ENCODE peak calls at places on chromosomes 4 and X, in nine cellular contexts. W, Y, F, J, D, H, O, E and M are unnamed samples. For H3K4me1, the result is how much of the 10 kb centered on the place peaks cover.

GRCh38 chrX:115419094-115419493 is 129.6 kb downstream of the LUZP4 start:
- DNase-seq in W (no peak), Y (no peak), F (no peak), J (no peak), D (no peak), H (no peak), O (no peak), E (no peak), M (no peak)

GRCh38 chrX:78997870-78998558 is 52.8 kb downstream of the P2RY10 start:
- DNase-seq in W (no peak), Y (no peak), F (no peak), J (no peak), D (no peak), H (no peak), O (no peak), E (no peak), M (peak)

GRCh38 chr4:3364634-3365314 is 72.0 kb downstream of the RGS12 start:
- DNase-seq in W (no peak), Y (no peak), F (no peak), J (peak), D (no peak), H (no peak), O (no peak), E (no peak), M (no peak)

GRCh38 chr4:3145251-3145908 is 70.9 kb downstream of the HTT start:
- DNase-seq in W (no peak), Y (no peak), F (no peak), J (no peak), D (peak), H (no peak), O (no peak), E (no peak), M (no peak)

GRCh38 chr4:156362581-156362980 is 408.9 kb upstream of the CTSO start:
- DNase-seq in W (no peak), Y (no peak), F (no peak), J (no peak), D (no peak), H (no peak), O (no peak), E (no peak), M (no peak)

GRCh38 chr4:154622598-154622997 is 10.1 kb upstream of the FGG start:
- DNase-seq in W (no peak), Y (peak), F (no peak), J (no peak), D (peak), H (peak), O (no peak), E (peak), M (peak)

GRCh38 chr4:132956951-132957350 is 192.1 kb upstream of the PCDH10 start:
- DNase-seq in W (no peak), Y (no peak), F (no peak), J (no peak), D (no peak), H (no peak), O (no peak), E (no peak), M (no peak)

GRCh38 chrX:74800062-74800461 is 125.2 kb downstream of the NEXMIF start:
- DNase-seq in W (no peak), Y (no peak), F (no peak), J (no peak), D (no peak), H (no peak), O (no peak), E (no peak), M (no peak)

GRCh38 chr4:127006509-127006908 is 626.2 kb upstream of the INTU start:
- DNase-seq in W (no peak), Y (no peak), F (no peak), J (no peak), D (no peak), H (no peak), O (no peak), E (no peak), M (no peak)

GRCh38 chrX:140933874-140934655 is 68.3 kb upstream of the SPANXB1 start:
- DNase-seq in W (no peak), Y (no peak), F (no peak), J (no peak), D (no peak), H (no peak), O (no peak), E (no peak), M (no peak)

GRCh38 chrX:2878563-2878962 is 49.8 kb downstream of the GYG2 start:
- DNase-seq in W (no peak), Y (no peak), F (no peak), J (no peak), D (no peak), H (no peak), O (no peak), E (no peak), M (no peak)

GRCh38 chr4:61992351-61992750 is 792.2 kb downstream of the ADGRL3 start:
- DNase-seq in W (no peak), Y (no peak), F (no peak), J (no peak), D (no peak), H (no peak), O (no peak), E (no peak), M (peak)

GRCh38 chr4:74873545-74874295 is 59.2 kb upstream of the PARM1 start:
- DNase-seq in W (no peak), Y (no peak), F (peak), J (no peak), D (no peak), H (no peak), O (peak), E (no peak), M (no peak)

GRCh38 chr4:76305971-76306881 is at the start of gene STBD1:
- DNase-seq in W (peak), Y (peak), F (peak), J (peak), D (peak), H (peak), O (peak), E (peak), M (peak)

GRCh38 chrX:71292669-71293379 is 8.7 kb upstream of the ITGB1BP2 start:
- DNase-seq in W (no peak), Y (no peak), F (no peak), J (no peak), D (no peak), H (no peak), O (no peak), E (no peak), M (no peak)

GRCh38 chr4:72828864-72829263 is 240.7 kb downstream of the COX18 start:
- DNase-seq in W (no peak), Y (no peak), F (no peak), J (no peak), D (no peak), H (no peak), O (no peak), E (no peak), M (no peak)

GRCh38 chr4:182823576-182823975 is 93.6 kb downstream of the DCTD start:
- DNase-seq in W (no peak), Y (no peak), F (no peak), J (no peak), D (no peak), H (no peak), O (no peak), E (no peak), M (no peak)

GRCh38 chr4:84956014-84956413 is 10.5 kb downstream of the WDFY3 start:
- DNase-seq in W (no peak), Y (no peak), F (no peak), J (no peak), D (no peak), H (no peak), O (no peak), E (no peak), M (no peak)

GRCh38 chr4:138611017-138611416 is 368.9 kb upstream of the SLC7A11 start:
- DNase-seq in W (no peak), Y (no peak), F (no peak), J (no peak), D (no peak), H (no peak), O (no peak), E (no peak), M (no peak)

GRCh38 chr4:77100234-77100633 is 24.4 kb upstream of the CCNI start:
- DNase-seq in W (no peak), Y (no peak), F (no peak), J (no peak), D (peak), H (no peak), O (no peak), E (no peak), M (no peak)

GRCh38 chrX:20063153-20063552 is 53.6 kb downstream of the MAP7D2 start:
- DNase-seq in W (no peak), Y (no peak), F (no peak), J (no peak), D (no peak), H (no peak), O (no peak), E (no peak), M (no peak)

GRCh38 chr4:42339935-42340406 is 57.3 kb upstream of the SHISA3 start:
- DNase-seq in W (no peak), Y (no peak), F (no peak), J (no peak), D (peak), H (no peak), O (no peak), E (no peak), M (peak)

GRCh38 chr4:57475424-57475823 is 365.2 kb upstream of the IGFBP7 start:
- DNase-seq in W (no peak), Y (no peak), F (no peak), J (no peak), D (no peak), H (no peak), O (no peak), E (no peak), M (no peak)

GRCh38 chrX:21741378-21741777 is 16.5 kb downstream of the SMPX start:
- DNase-seq in W (no peak), Y (no peak), F (no peak), J (no peak), D (no peak), H (no peak), O (no peak), E (no peak), M (no peak)

GRCh38 chr4:143424276-143424675 is 87.6 kb downstream of the GAB1 start:
- DNase-seq in W (no peak), Y (no peak), F (no peak), J (no peak), D (no peak), H (no peak), O (no peak), E (no peak), M (no peak)

GRCh38 chr4:175424111-175424510 is 388.0 kb downstream of the GPM6A start:
- DNase-seq in W (no peak), Y (no peak), F (no peak), J (no peak), D (no peak), H (no peak), O (no peak), E (no peak), M (no peak)

GRCh38 chr4:128359422-128359821 is 71.8 kb upstream of the PGRMC2 start:
- DNase-seq in W (no peak), Y (no peak), F (no peak), J (no peak), D (no peak), H (no peak), O (no peak), E (no peak), M (no peak)

GRCh38 chrX:13179100-13179499 is 134.7 kb upstream of the FAM9C start:
- DNase-seq in W (no peak), Y (no peak), F (no peak), J (no peak), D (no peak), H (no peak), O (no peak), E (no peak), M (no peak)

GRCh38 chrX:104486691-104487090 is 79.3 kb upstream of the IL1RAPL2 start:
- DNase-seq in W (no peak), Y (no peak), F (no peak), J (no peak), D (no peak), H (no peak), O (no peak), E (no peak), M (no peak)

GRCh38 chr4:94127707-94128328 is 79.8 kb upstream of the SMARCAD1 start:
- DNase-seq in W (no peak), Y (peak), F (no peak), J (no peak), D (peak), H (peak), O (no peak), E (peak), M (peak)

GRCh38 chrX:105758784-105759183 is 63.6 kb upstream of the NRK start:
- DNase-seq in W (no peak), Y (no peak), F (no peak), J (no peak), D (no peak), H (no peak), O (no peak), E (no peak), M (no peak)

GRCh38 chr4:149063007-149063406 is 620.8 kb upstream of the NR3C2 start:
- DNase-seq in W (no peak), Y (no peak), F (no peak), J (no peak), D (no peak), H (no peak), O (no peak), E (no peak), M (no peak)

GRCh38 chrX:14476169-14476568 is 53.2 kb upstream of the GLRA2 start:
- DNase-seq in W (no peak), Y (no peak), F (no peak), J (no peak), D (no peak), H (no peak), O (no peak), E (no peak), M (no peak)

GRCh38 chr4:123638834-123639233 is 242.2 kb downstream of the SPRY1 start:
- DNase-seq in W (no peak), Y (no peak), F (no peak), J (no peak), D (no peak), H (no peak), O (no peak), E (no peak), M (no peak)

GRCh38 chr4:124943938-124944337 is 231.4 kb upstream of the ANKRD50 start:
- DNase-seq in W (no peak), Y (no peak), F (no peak), J (no peak), D (no peak), H (peak), O (no peak), E (no peak), M (peak)

GRCh38 chrX:139204576-139204902 is 326.0 kb upstream of the F9 start:
- DNase-seq in W (no peak), Y (no peak), F (no peak), J (no peak), D (no peak), H (no peak), O (no peak), E (no peak), M (no peak)

DNA sequence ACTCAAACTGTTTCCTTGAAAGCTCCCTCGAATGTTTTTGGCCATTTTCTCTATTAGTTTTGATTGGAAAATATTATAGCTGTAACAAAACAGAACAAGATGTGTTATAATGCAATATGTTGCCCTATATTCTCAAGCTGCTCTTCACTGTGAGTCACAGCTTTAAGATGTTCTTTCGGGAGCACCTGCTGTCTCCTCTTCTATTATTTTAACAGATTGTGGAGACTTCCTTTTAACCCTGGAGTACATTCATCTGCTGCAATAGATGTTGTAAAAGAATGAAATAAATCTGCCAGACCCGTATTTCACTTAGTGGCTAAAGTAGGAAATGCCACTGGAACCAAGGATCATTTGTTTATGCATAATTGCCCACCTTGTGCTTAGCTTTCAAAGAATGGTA is 11.0 kb downstream of the LSM6 start:
- DNase-seq in W (no peak), Y (no peak), F (no peak), J (no peak), D (no peak), H (no peak), O (no peak), E (no peak), M (no peak)
- TF ChIP-seq CTCF in W (no peak), Y (no peak), F (no peak), J (no peak), D (no peak), H (no peak), O (no peak), E (no peak), M (no peak)

GRCh38 chr4:87005690-87006461 is 71.1 kb downstream of the AFF1 start:
- DNase-seq in W (no peak), Y (no peak), F (no peak), J (no peak), D (peak), H (no peak), O (peak), E (no peak), M (peak)

GRCh38 chr4:87005369-87005689 is 70.5 kb downstream of the AFF1 start:
- DNase-seq in W (no peak), Y (no peak), F (no peak), J (no peak), D (no peak), H (no peak), O (no peak), E (no peak), M (no peak)

GRCh38 chr4:87009095-87009648 is 74.4 kb downstream of the AFF1 start:
- DNase-seq in W (no peak), Y (no peak), F (no peak), J (no peak), D (peak), H (no peak), O (peak), E (no peak), M (no peak)

GRCh38 chr4:87006531-87007344 is 71.9 kb downstream of the AFF1 start:
- DNase-seq in W (peak), Y (peak), F (peak), J (peak), D (peak), H (peak), O (peak), E (peak), M (peak)

GRCh38 chr4:87007345-87008181 is 72.8 kb downstream of the AFF1 start:
- DNase-seq in W (peak), Y (no peak), F (peak), J (peak), D (peak), H (no peak), O (peak), E (no peak), M (peak)
- H3K4me1 ChIP-seq in W (under half), Y (under half), F (under half), J (under half), D (under half), H (under half), O (half or more), E (half or more), M (half or more)

GRCh38 chr4:139740531-139741041 is 75.0 kb downstream of the MGST2 start:
- DNase-seq in W (peak), Y (no peak), F (peak), J (peak), D (peak), H (no peak), O (peak), E (peak), M (no peak)
- TF ChIP-seq POLR2AphosphoS5 in W (peak), Y (no peak), F (peak), J (peak), D (no peak), H (no peak), O (peak), E (no peak), M (no peak)

GRCh38 chrX:39477438-39478120 is 620.2 kb downstream of the BCOR start:
- DNase-seq in W (peak), Y (peak), F (peak), J (no peak), D (peak), H (no peak), O (peak), E (no peak), M (peak)
- TF ChIP-seq CTCF in W (no peak), Y (peak), F (no peak), J (no peak), D (no peak), H (no peak), O (no peak), E (peak), M (peak)

DNA sequence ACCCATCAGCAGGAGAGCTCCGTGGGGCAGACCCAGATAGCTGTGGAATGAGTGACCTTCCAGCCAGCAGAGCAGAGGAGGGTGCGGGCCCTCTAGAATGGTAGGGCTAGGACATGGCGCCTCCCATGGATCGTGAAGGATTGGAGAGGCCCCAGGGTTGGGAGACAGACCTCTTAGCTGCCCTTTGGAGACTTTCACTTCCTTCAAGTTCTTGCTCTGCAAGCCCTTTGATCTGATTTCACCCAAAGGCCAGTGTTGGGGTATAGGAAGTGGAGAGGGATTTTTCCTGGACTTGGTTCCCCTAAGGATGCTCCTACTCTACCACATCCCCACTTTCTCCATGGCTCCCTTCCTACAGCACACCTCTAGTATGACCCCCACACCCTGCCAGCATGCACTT is 3.0 kb downstream of the SASH3 start:
- DNase-seq in W (no peak), Y (no peak), F (no peak), J (no peak), D (no peak), H (no peak), O (no peak), E (no peak), M (no peak)
- H3K4me1 ChIP-seq in W (under half), Y (under half), F (under half), J (under half), D (under half), H (under half), O (under half), E (under half), M (under half)

GRCh38 chrX:154349979-154350378 is 24.5 kb downstream of the FLNA start:
- DNase-seq in W (no peak), Y (no peak), F (no peak), J (no peak), D (no peak), H (no peak), O (no peak), E (no peak), M (no peak)
- TF ChIP-seq POLR2AphosphoS5 in W (no peak), Y (no peak), F (no peak), J (peak), D (no peak), H (no peak), O (no peak), E (no peak), M (no peak)

GRCh38 chrX:15594371-15594770 is 6.4 kb downstream of the ACE2 start:
- DNase-seq in W (no peak), Y (no peak), F (no peak), J (no peak), D (no peak), H (no peak), O (no peak), E (no peak), M (no peak)
- TF ChIP-seq CTCF in W (no peak), Y (peak), F (no peak), J (no peak), D (no peak), H (peak), O (no peak), E (peak), M (peak)